ENCODE peak calls at places on chromosomes 16 and 17, in five cellular contexts. One of them, this sample, is unnamed.

GRCh38 chr17:32805029-32805976 is 71.6 kb downstream of the MYO1D start:
- DNase-seq in NCI-H69: no peak
- DNase-seq in EH: peak
- DNase-seq in stimulated activated CD4-positive, alpha-beta T cell treated with anti-CD3 and anti-CD28 coated beads, Interleukin-15, amount 100 ng/mL, for 1 hour: no peak
- DNase-seq in fibroblast of lung: no peak
- DNase-seq in this sample: no peak

GRCh38 chr17:57574040-57574513 is 171.0 kb downstream of the CCDC182 start:
- DNase-seq in NCI-H69: peak
- DNase-seq in EH: peak
- DNase-seq in stimulated activated CD4-positive, alpha-beta T cell treated with anti-CD3 and anti-CD28 coated beads, Interleukin-15, amount 100 ng/mL, for 1 hour: no peak
- DNase-seq in fibroblast of lung: peak
- DNase-seq in this sample: no peak

GRCh38 chr16:71767060-71767900 is 41.4 kb downstream of the AP1G1 start:
- DNase-seq in NCI-H69: no peak
- DNase-seq in EH: no peak
- DNase-seq in stimulated activated CD4-positive, alpha-beta T cell treated with anti-CD3 and anti-CD28 coated beads, Interleukin-15, amount 100 ng/mL, for 1 hour: no peak
- DNase-seq in fibroblast of lung: no peak
- DNase-seq in this sample: no peak

GRCh38 chr16:89357460-89357859 is 132.9 kb downstream of the ANKRD11 start:
- DNase-seq in NCI-H69: no peak
- DNase-seq in EH: no peak
- DNase-seq in stimulated activated CD4-positive, alpha-beta T cell treated with anti-CD3 and anti-CD28 coated beads, Interleukin-15, amount 100 ng/mL, for 1 hour: no peak
- DNase-seq in fibroblast of lung: no peak
- DNase-seq in this sample: no peak

GRCh38 chr17:37848690-37849616 is 75.3 kb upstream of the TBC1D3K start:
- DNase-seq in NCI-H69: no peak
- DNase-seq in EH: peak
- DNase-seq in stimulated activated CD4-positive, alpha-beta T cell treated with anti-CD3 and anti-CD28 coated beads, Interleukin-15, amount 100 ng/mL, for 1 hour: no peak
- DNase-seq in fibroblast of lung: peak
- DNase-seq in this sample: peak

GRCh38 chr16:65195998-65196397 is 74.1 kb upstream of the CDH11 start:
- DNase-seq in NCI-H69: peak
- DNase-seq in EH: peak
- DNase-seq in stimulated activated CD4-positive, alpha-beta T cell treated with anti-CD3 and anti-CD28 coated beads, Interleukin-15, amount 100 ng/mL, for 1 hour: no peak
- DNase-seq in fibroblast of lung: no peak
- DNase-seq in this sample: no peak

GRCh38 chr17:67615736-67616135 is 102.0 kb upstream of the NOL11 start:
- DNase-seq in NCI-H69: no peak
- DNase-seq in EH: no peak
- DNase-seq in stimulated activated CD4-positive, alpha-beta T cell treated with anti-CD3 and anti-CD28 coated beads, Interleukin-15, amount 100 ng/mL, for 1 hour: no peak
- DNase-seq in fibroblast of lung: no peak
- DNase-seq in this sample: no peak

GRCh38 chr17:32786169-32786568 is 90.8 kb downstream of the MYO1D start:
- DNase-seq in NCI-H69: no peak
- DNase-seq in EH: no peak
- DNase-seq in stimulated activated CD4-positive, alpha-beta T cell treated with anti-CD3 and anti-CD28 coated beads, Interleukin-15, amount 100 ng/mL, for 1 hour: no peak
- DNase-seq in fibroblast of lung: no peak
- DNase-seq in this sample: no peak

GRCh38 chr17:33696102-33696501 is 403.0 kb upstream of the ASIC2 start:
- DNase-seq in NCI-H69: peak
- DNase-seq in EH: no peak
- DNase-seq in stimulated activated CD4-positive, alpha-beta T cell treated with anti-CD3 and anti-CD28 coated beads, Interleukin-15, amount 100 ng/mL, for 1 hour: no peak
- DNase-seq in fibroblast of lung: no peak
- DNase-seq in this sample: no peak

This sample was measured in kidney epithelial cell.